ENCODE peak calls at places on chromosomes 2 and 18, in eight cellular contexts. U, E, F, C, I, Q, X and K are unnamed samples.

GRCh38 chr2:238596571-238597551 is 170.1 kb downstream of the ASB1 start:
- DNase-seq in U (no peak), E (no peak), F (no peak), C (peak), I (peak), Q (no peak), X (no peak), K (peak)

GRCh38 chr2:37790462-37790861 is 119.0 kb upstream of the CDC42EP3 start:
- DNase-seq in U (no peak), E (no peak), F (no peak), C (no peak), I (no peak), Q (no peak), X (no peak), K (no peak)

GRCh38 chr2:102064679-102065674 is 73.2 kb downstream of the IL1R2 start:
- DNase-seq in U (no peak), E (no peak), F (no peak), C (no peak), I (peak), Q (no peak), X (no peak), K (no peak)

GRCh38 chr18:59669872-59670657 is 27.2 kb downstream of the CCBE1 start:
- DNase-seq in U (no peak), E (no peak), F (no peak), C (no peak), I (no peak), Q (no peak), X (no peak), K (no peak)

GRCh38 chr2:1887106-1887505 is 142.8 kb upstream of the PXDN start:
- DNase-seq in U (no peak), E (no peak), F (no peak), C (no peak), I (no peak), Q (no peak), X (no peak), K (no peak)

GRCh38 chr18:70553245-70553960 is 264.6 kb downstream of the SOCS6 start:
- DNase-seq in U (no peak), E (no peak), F (no peak), C (no peak), I (no peak), Q (no peak), X (no peak), K (no peak)

GRCh38 chr18:14978962-14979535 is 231.1 kb downstream of the ANKRD30B start:
- DNase-seq in U (no peak), E (no peak), F (peak), C (no peak), I (no peak), Q (no peak), X (peak), K (no peak)

GRCh38 chr2:241942416-241943208 is 73.1 kb downstream of the RTP5 start:
- DNase-seq in U (no peak), E (no peak), F (no peak), C (no peak), I (no peak), Q (peak), X (no peak), K (no peak)

GRCh38 chr2:105641389-105641811 is 103.3 kb upstream of the NCK2 start:
- DNase-seq in U (no peak), E (no peak), F (no peak), C (no peak), I (no peak), Q (no peak), X (no peak), K (no peak)

GRCh38 chr2:118014492-118014824 is 588 bp upstream of the CCDC93 start:
- DNase-seq in U (no peak), E (peak), F (no peak), C (no peak), I (peak), Q (no peak), X (no peak), K (no peak)

GRCh38 chr2:20165677-20166509 is 59.0 kb downstream of the SDC1 start:
- DNase-seq in U (no peak), E (no peak), F (no peak), C (no peak), I (no peak), Q (no peak), X (no peak), K (no peak)

GRCh38 chr2:1976725-1977416 is 232.6 kb upstream of the PXDN start:
- DNase-seq in U (no peak), E (no peak), F (no peak), C (no peak), I (no peak), Q (no peak), X (no peak), K (no peak)

GRCh38 chr18:60130289-60130688 is 230.5 kb downstream of the PMAIP1 start:
- DNase-seq in U (no peak), E (no peak), F (no peak), C (no peak), I (no peak), Q (no peak), X (no peak), K (no peak)

GRCh38 chr18:79365701-79366100 is 30.0 kb upstream of the NFATC1 start:
- DNase-seq in U (no peak), E (no peak), F (no peak), C (no peak), I (no peak), Q (no peak), X (no peak), K (no peak)

GRCh38 chr2:234241656-234242445 is 191.3 kb downstream of the SPP2 start:
- DNase-seq in U (no peak), E (no peak), F (peak), C (no peak), I (peak), Q (no peak), X (no peak), K (no peak)

GRCh38 chr2:53088062-53088461 is 679.5 kb upstream of the CHAC2 start:
- DNase-seq in U (no peak), E (no peak), F (no peak), C (no peak), I (no peak), Q (no peak), X (no peak), K (no peak)

GRCh38 chr18:13159579-13159978 is 59.0 kb upstream of the LDLRAD4 start:
- DNase-seq in U (no peak), E (no peak), F (peak), C (peak), I (peak), Q (no peak), X (no peak), K (no peak)

GRCh38 chr2:144516981-144517824 is 2.7 kb downstream of the ZEB2 start:
- DNase-seq in U (peak), E (peak), F (no peak), C (no peak), I (peak), Q (peak), X (no peak), K (peak)

GRCh38 chr2:132652501-132652900 is 17.5 kb downstream of the LYPD1 start:
- DNase-seq in U (no peak), E (no peak), F (no peak), C (no peak), I (no peak), Q (no peak), X (no peak), K (no peak)

GRCh38 chr2:118061135-118061955 is 26.9 kb upstream of the INSIG2 start:
- DNase-seq in U (no peak), E (no peak), F (peak), C (peak), I (peak), Q (no peak), X (no peak), K (no peak)

GRCh38 chr2:12087671-12088380 is 341.4 kb downstream of the LPIN1 start:
- DNase-seq in U (no peak), E (no peak), F (no peak), C (no peak), I (no peak), Q (no peak), X (no peak), K (no peak)

GRCh38 chr2:44560352-44560751 is 198.6 kb downstream of the CAMKMT start:
- DNase-seq in U (no peak), E (no peak), F (no peak), C (no peak), I (no peak), Q (no peak), X (peak), K (no peak)

DNA sequence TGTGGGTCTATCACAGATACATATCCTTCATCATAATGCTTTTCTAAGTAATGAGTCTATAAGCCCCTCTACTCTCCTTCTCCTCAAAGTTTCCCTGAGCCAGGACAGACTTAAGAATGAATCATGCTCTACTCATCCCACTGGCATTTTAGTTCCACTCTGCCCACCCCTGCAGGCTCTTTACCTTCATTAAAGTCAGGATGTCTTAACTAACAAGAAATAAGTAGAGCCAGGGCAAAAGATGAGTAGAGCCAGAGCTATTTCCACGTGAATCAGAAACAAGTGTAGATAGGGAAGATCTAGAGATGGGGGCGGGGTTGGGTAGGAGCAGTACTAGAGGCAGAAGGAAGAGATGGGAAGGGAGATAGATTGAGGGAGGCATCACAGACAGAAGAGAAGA is 790.5 kb downstream of the RNF144A start:
- DNase-seq in U (no peak), E (no peak), F (no peak), C (no peak), I (peak), Q (no peak), X (no peak), K (no peak)
- H3K27ac ChIP-seq in U (no peak), E (no peak), F (no peak), C (no peak), I (no peak), Q (no peak), X (no peak), K (no peak)

DNA sequence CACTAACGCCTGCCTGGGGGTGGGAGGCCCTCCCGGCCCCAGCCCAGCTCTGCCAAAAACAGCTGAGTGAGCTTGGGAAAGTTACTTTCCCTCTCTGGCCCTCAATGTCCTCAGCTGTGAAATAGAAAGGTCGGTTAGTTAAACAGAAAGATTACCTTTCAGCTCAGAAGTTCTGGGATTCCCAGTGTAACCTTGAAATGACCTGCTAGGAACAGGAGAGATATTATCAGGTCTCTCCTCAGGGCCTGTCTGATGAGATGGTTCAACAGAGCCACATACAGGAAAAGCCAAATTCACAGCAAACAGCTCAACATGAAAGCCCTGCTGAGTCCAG is 68.8 kb downstream of the LBH start:
- DNase-seq in U (no peak), E (no peak), F (no peak), C (no peak), I (no peak), Q (no peak), X (no peak), K (no peak)
- H3K27ac ChIP-seq in U (no peak), E (no peak), F (no peak), C (no peak), I (peak), Q (no peak), X (peak), K (no peak)

DNA sequence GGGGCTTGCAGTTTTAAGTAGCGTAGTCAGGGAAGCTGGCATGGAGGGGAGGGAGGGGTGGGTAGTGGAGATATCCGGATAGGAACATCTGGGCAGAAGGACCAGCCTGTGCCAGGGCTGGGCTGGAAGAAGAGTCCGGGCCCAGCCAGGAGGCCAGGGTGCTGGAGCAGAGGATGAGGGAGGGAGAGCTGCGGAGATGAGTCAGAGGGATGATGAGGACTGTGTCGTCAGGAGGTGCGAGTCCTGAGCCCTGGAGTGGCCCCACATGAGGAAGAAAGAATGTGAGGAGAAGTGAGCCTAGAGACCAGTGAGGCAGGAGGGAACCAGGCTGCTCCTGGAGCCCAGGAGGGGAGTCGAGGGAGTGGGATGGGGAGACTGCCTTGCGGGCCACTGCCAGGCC is 82.4 kb downstream of the CTIF start:
- DNase-seq in U (no peak), E (no peak), F (no peak), C (no peak), I (peak), Q (peak), X (no peak), K (no peak)
- H3K27ac ChIP-seq in U (no peak), E (no peak), F (no peak), C (no peak), I (peak), Q (no peak), X (no peak), K (no peak)

GRCh38 chr2:224655006-224655537 is 61.1 kb downstream of the CCDC195 start:
- DNase-seq in U (no peak), E (no peak), F (no peak), C (no peak), I (no peak), Q (no peak), X (no peak), K (no peak)

GRCh38 chr2:224657349-224657748 is 58.8 kb downstream of the CCDC195 start:
- DNase-seq in U (no peak), E (no peak), F (no peak), C (no peak), I (no peak), Q (no peak), X (no peak), K (no peak)

GRCh38 chr2:224659726-224660125 is 56.4 kb downstream of the CCDC195 start:
- DNase-seq in U (no peak), E (no peak), F (no peak), C (no peak), I (no peak), Q (no peak), X (no peak), K (no peak)

DNA sequence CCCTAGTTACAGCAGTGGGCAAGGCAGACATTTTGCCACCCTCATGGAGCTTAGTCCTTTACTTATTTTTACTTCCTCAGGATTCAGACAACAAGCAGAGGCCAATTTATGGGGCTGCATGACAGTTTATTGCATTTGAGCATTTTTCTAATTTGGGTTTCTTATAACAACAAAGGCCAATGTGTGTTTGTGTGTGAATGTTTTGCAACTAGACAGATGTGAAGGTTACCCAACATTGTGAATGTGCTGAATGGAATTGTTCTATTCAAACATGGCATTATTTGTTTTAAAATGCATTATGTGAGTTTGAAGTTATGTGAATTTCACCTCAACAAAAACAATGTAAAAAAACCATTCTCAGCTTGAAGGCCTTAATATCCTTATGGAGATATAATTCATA is 57.4 kb downstream of the CCDC195 start:
- DNase-seq in U (no peak), E (no peak), F (no peak), C (no peak), I (no peak), Q (no peak), X (no peak), K (no peak)
- H3K27ac ChIP-seq in U (no peak), E (no peak), F (no peak), C (no peak), I (no peak), Q (no peak), X (no peak), K (no peak)

GRCh38 chr2:42877936-42878335 is 85.6 kb upstream of the HAAO start:
- DNase-seq in U (no peak), E (no peak), F (no peak), C (no peak), I (no peak), Q (no peak), X (no peak), K (no peak)
- H3K27ac ChIP-seq in U (no peak), E (no peak), F (no peak), C (no peak), I (no peak), Q (peak), X (no peak), K (no peak)

DNA sequence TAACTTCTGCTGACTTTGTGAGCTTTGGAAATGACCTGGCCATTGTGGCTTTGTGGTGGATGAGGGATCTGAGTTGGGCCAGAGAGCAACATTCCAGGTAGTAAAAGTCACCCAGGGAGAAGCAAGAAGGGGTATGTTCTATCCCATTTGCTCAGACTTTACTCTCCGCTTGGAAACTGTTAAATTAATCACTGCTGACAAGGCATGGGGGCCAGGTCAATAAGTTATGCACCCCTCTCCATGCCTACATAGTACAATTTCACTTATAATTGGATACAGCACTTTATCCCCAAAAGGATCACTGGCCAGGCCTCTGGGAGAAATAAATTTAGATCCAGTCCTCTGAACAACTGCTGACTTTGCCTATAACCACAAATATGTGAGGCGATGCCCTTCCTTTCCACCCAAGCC is 92.1 kb downstream of the RPRM start:
- DNase-seq in U (no peak), E (no peak), F (no peak), C (no peak), I (no peak), Q (no peak), X (no peak), K (no peak)
- H3K27ac ChIP-seq in U (no peak), E (no peak), F (no peak), C (no peak), I (no peak), Q (no peak), X (no peak), K (no peak)

GRCh38 chr2:18998492-18998891 is 359.9 kb downstream of the OSR1 start:
- DNase-seq in U (no peak), E (no peak), F (no peak), C (no peak), I (no peak), Q (no peak), X (no peak), K (no peak)

GRCh38 chr2:19009510-19009909 is 348.9 kb downstream of the OSR1 start:
- DNase-seq in U (no peak), E (no peak), F (no peak), C (no peak), I (no peak), Q (no peak), X (no peak), K (no peak)

GRCh38 chr2:18999198-18999597 is 359.2 kb downstream of the OSR1 start:
- DNase-seq in U (no peak), E (no peak), F (no peak), C (no peak), I (no peak), Q (no peak), X (no peak), K (no peak)

GRCh38 chr2:19003554-19003953 is 354.9 kb downstream of the OSR1 start:
- DNase-seq in U (no peak), E (no peak), F (no peak), C (no peak), I (no peak), Q (no peak), X (no peak), K (no peak)
- H3K27ac ChIP-seq in U (no peak), E (no peak), F (no peak), C (no peak), I (no peak), Q (no peak), X (no peak), K (no peak)

DNA sequence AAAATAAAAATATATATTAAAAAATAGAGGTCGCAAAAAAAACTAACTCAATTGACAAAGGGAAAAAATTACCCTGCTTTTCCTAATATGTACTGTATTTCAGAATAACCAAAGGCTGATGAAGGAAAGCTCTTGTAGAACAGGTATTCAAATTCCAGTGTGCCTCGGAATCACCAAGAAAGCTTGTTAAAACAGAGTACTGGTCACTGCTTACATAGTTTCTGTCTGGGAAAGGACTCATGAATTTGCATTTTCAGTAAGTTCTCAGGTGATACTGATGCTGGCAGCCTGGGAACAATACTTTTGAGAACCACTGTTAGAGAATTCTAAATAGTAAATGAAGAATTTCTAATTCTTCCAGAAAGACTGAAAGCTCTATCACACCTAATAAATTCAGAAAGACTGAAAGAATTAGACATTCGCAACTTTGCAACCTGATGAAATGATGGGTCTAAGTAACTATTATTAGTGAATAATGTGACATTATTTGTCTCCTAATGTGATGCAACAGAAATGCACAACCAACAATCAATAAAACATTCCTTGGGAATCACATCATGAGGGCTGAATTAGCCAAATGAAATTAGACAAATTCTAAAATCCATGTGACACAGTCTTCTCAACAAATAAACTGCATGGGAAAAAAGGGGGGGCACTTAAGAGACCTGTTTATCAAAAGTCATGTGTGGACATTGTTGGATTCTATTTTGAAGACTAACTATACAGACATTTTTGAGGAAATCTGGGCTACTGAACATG is 21.9 kb downstream of the RPRD1A start:
- DNase-seq in U (no peak), E (no peak), F (no peak), C (no peak), I (no peak), Q (no peak), X (no peak), K (no peak)
- H3K27ac ChIP-seq in U (no peak), E (no peak), F (no peak), C (no peak), I (no peak), Q (no peak), X (no peak), K (no peak)

DNA sequence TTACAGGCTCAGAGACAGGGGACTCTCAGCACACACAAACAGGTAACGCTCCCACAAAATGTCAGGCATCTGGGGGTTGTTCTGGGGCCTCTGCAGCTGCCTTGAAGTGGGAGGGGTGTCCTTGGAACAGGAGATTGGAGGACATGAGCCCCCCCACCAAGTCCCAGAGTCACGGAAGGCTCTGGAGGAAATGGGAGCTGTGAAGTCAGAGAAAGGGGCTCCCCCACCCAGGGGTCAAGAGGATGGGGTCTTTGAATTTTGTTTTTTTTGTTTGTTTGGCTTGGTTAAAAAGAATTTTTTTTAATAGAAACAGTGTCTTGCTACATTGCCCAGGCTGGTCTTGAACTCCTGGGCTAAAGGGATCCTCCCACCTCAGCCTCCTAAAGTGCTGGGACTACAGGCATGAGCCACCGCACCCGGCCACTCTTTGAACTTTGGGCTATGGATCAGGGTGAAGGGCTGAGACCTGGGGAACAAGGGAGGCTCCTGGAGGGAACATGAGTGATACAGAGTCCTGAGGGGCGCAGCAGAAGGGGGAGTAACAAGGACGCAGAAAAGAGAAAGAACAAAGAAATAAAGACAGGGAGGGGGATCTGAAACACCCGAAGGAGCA is 46.8 kb downstream of the TNS1 start:
- DNase-seq in U (no peak), E (no peak), F (no peak), C (no peak), I (no peak), Q (no peak), X (no peak), K (peak)
- H3K27ac ChIP-seq in U (no peak), E (no peak), F (no peak), C (no peak), I (no peak), Q (no peak), X (no peak), K (no peak)